ENCODE peak calls at places on chromosomes 16 and 17, in four cellular contexts. One of them, this sample, is unnamed.

GRCh38 chr17:4087911-4088693 is 54.7 kb downstream of the ZZEF1 start:
- DNase-seq in body of pancreas: no peak
- DNase-seq in neuronal stem cell: no peak
- DNase-seq in kidney epithelial cell: no peak
- DNase-seq in this sample: no peak

GRCh38 chr16:31201511-31202401 is 804 bp downstream of the PYCARD start:
- DNase-seq in body of pancreas: peak
- DNase-seq in neuronal stem cell: no peak
- DNase-seq in kidney epithelial cell: no peak
- DNase-seq in this sample: no peak

GRCh38 chr16:82980810-82981209 is 354.0 kb downstream of the CDH13 start:
- DNase-seq in neuronal stem cell: no peak
- DNase-seq in body of pancreas: no peak
- DNase-seq in kidney epithelial cell: no peak
- DNase-seq in this sample: no peak

GRCh38 chr17:9240659-9241370 is 219.5 kb downstream of the NTN1 start:
- DNase-seq in body of pancreas: peak
- DNase-seq in kidney epithelial cell: no peak
- DNase-seq in neuronal stem cell: no peak
- DNase-seq in this sample: peak

GRCh38 chr17:67481808-67482207 is 104.7 kb downstream of the PITPNC1 start:
- DNase-seq in neuronal stem cell: no peak
- DNase-seq in body of pancreas: no peak
- DNase-seq in kidney epithelial cell: no peak
- DNase-seq in this sample: no peak

GRCh38 chr17:7932483-7932891 is 481 bp downstream of the CNTROB start:
- DNase-seq in neuronal stem cell: no peak
- DNase-seq in kidney epithelial cell: no peak
- DNase-seq in body of pancreas: no peak
- DNase-seq in this sample: no peak

GRCh38 chr16:86224126-86224525 is 286.2 kb upstream of the FOXF1 start:
- DNase-seq in body of pancreas: no peak
- DNase-seq in kidney epithelial cell: no peak
- DNase-seq in neuronal stem cell: no peak
- DNase-seq in this sample: no peak

GRCh38 chr17:71438631-71439146 is 682.1 kb upstream of the SOX9 start:
- DNase-seq in body of pancreas: peak
- DNase-seq in neuronal stem cell: no peak
- DNase-seq in kidney epithelial cell: peak
- DNase-seq in this sample: peak

GRCh38 chr17:8799001-8799850 is at the start of gene MFSD6L:
- DNase-seq in neuronal stem cell: no peak
- DNase-seq in body of pancreas: peak
- DNase-seq in kidney epithelial cell: no peak
- DNase-seq in this sample: no peak

GRCh38 chr17:4004517-4005295 is 40.5 kb upstream of the ATP2A3 start:
- DNase-seq in kidney epithelial cell: no peak
- DNase-seq in neuronal stem cell: peak
- DNase-seq in body of pancreas: peak
- DNase-seq in this sample: no peak

GRCh38 chr17:45432405-45433113 is at the start of gene ARHGAP27:
- DNase-seq in kidney epithelial cell: no peak
- DNase-seq in neuronal stem cell: no peak
- DNase-seq in body of pancreas: peak
- DNase-seq in this sample: no peak

GRCh38 chr17:48928876-48929811 is 15.5 kb downstream of the SNF8 start:
- DNase-seq in body of pancreas: no peak
- DNase-seq in neuronal stem cell: no peak
- DNase-seq in kidney epithelial cell: no peak
- DNase-seq in this sample: no peak

GRCh38 chr16:50268352-50268751 is 2.0 kb downstream of the ADCY7 start:
- DNase-seq in body of pancreas: no peak
- DNase-seq in neuronal stem cell: no peak
- DNase-seq in kidney epithelial cell: no peak
- DNase-seq in this sample: no peak

GRCh38 chr17:9233271-9233599 is 211.9 kb downstream of the NTN1 start:
- DNase-seq in kidney epithelial cell: no peak
- DNase-seq in body of pancreas: no peak
- DNase-seq in neuronal stem cell: no peak
- DNase-seq in this sample: no peak

GRCh38 chr17:56672195-56672594 is 78.7 kb downstream of the NOG start:
- DNase-seq in neuronal stem cell: no peak
- DNase-seq in body of pancreas: no peak
- DNase-seq in kidney epithelial cell: no peak
- DNase-seq in this sample: no peak

GRCh38 chr17:9252525-9252924 is 231.2 kb downstream of the NTN1 start:
- DNase-seq in kidney epithelial cell: no peak
- DNase-seq in body of pancreas: no peak
- DNase-seq in neuronal stem cell: no peak
- DNase-seq in this sample: no peak

GRCh38 chr16:11488304-11488703 is 98.4 kb downstream of the LITAF start:
- DNase-seq in body of pancreas: no peak
- DNase-seq in neuronal stem cell: no peak
- DNase-seq in kidney epithelial cell: no peak
- DNase-seq in this sample: no peak

GRCh38 chr17:75764711-75765421 is at the start of gene GALK1:
- DNase-seq in neuronal stem cell: peak
- DNase-seq in body of pancreas: peak
- DNase-seq in kidney epithelial cell: no peak
- DNase-seq in this sample: no peak

GRCh38 chr17:17885029-17885351 is 48.2 kb upstream of the SREBF1 start:
- DNase-seq in kidney epithelial cell: no peak
- DNase-seq in neuronal stem cell: no peak
- DNase-seq in body of pancreas: no peak
- DNase-seq in this sample: no peak

GRCh38 chr17:21132428-21132827 is 5.7 kb downstream of the DHRS7B start:
- DNase-seq in neuronal stem cell: no peak
- DNase-seq in kidney epithelial cell: no peak
- DNase-seq in body of pancreas: no peak
- DNase-seq in this sample: no peak

GRCh38 chr16:27787661-27788060 is 237.7 kb downstream of the KATNIP start:
- DNase-seq in kidney epithelial cell: no peak
- DNase-seq in neuronal stem cell: no peak
- DNase-seq in body of pancreas: no peak
- DNase-seq in this sample: no peak

GRCh38 chr16:5863207-5863606 is 765.6 kb upstream of the EEF2KMT start:
- DNase-seq in kidney epithelial cell: no peak
- DNase-seq in body of pancreas: no peak
- DNase-seq in neuronal stem cell: no peak
- DNase-seq in this sample: no peak

GRCh38 chr17:72305964-72306551 is 185.2 kb downstream of the SOX9 start:
- DNase-seq in kidney epithelial cell: no peak
- DNase-seq in body of pancreas: no peak
- DNase-seq in neuronal stem cell: no peak
- DNase-seq in this sample: no peak

GRCh38 chr17:71482625-71483024 is 638.2 kb upstream of the SOX9 start:
- DNase-seq in neuronal stem cell: no peak
- DNase-seq in kidney epithelial cell: no peak
- DNase-seq in body of pancreas: no peak
- DNase-seq in this sample: no peak

GRCh38 chr16:55248494-55248893 is 75.5 kb upstream of the IRX6 start:
- DNase-seq in body of pancreas: no peak
- DNase-seq in neuronal stem cell: no peak
- DNase-seq in kidney epithelial cell: no peak
- DNase-seq in this sample: no peak

GRCh38 chr16:11224894-11225676 is 30.9 kb downstream of the SOCS1 start:
- DNase-seq in neuronal stem cell: no peak
- DNase-seq in body of pancreas: no peak
- DNase-seq in kidney epithelial cell: no peak
- DNase-seq in this sample: no peak

GRCh38 chr17:47813077-47813476 is 8.5 kb downstream of the OSBPL7 start:
- DNase-seq in body of pancreas: peak
- DNase-seq in neuronal stem cell: no peak
- DNase-seq in kidney epithelial cell: no peak
- DNase-seq in this sample: no peak

GRCh38 chr17:82382933-82383255 is 11.3 kb downstream of the UTS2R start:
- DNase-seq in kidney epithelial cell: no peak
- DNase-seq in neuronal stem cell: no peak
- DNase-seq in body of pancreas: no peak
- DNase-seq in this sample: no peak

GRCh38 chr17:58531122-58531521 is 16.7 kb upstream of the MTMR4 start:
- DNase-seq in neuronal stem cell: no peak
- DNase-seq in kidney epithelial cell: no peak
- DNase-seq in body of pancreas: no peak
- DNase-seq in this sample: no peak

GRCh38 chr17:58527949-58528348 is 13.5 kb upstream of the MTMR4 start:
- DNase-seq in neuronal stem cell: no peak
- DNase-seq in kidney epithelial cell: no peak
- DNase-seq in body of pancreas: no peak
- DNase-seq in this sample: no peak

GRCh38 chr17:58530655-58531054 is 16.2 kb upstream of the MTMR4 start:
- DNase-seq in body of pancreas: no peak
- DNase-seq in kidney epithelial cell: no peak
- DNase-seq in neuronal stem cell: no peak
- DNase-seq in this sample: no peak

GRCh38 chr17:58528443-58528842 is 14.0 kb upstream of the MTMR4 start:
- DNase-seq in kidney epithelial cell: no peak
- DNase-seq in neuronal stem cell: no peak
- DNase-seq in body of pancreas: no peak
- DNase-seq in this sample: no peak

GRCh38 chr17:58529275-58529674 is 14.8 kb upstream of the MTMR4 start:
- DNase-seq in neuronal stem cell: no peak
- DNase-seq in body of pancreas: no peak
- DNase-seq in kidney epithelial cell: no peak
- DNase-seq in this sample: no peak
- H3K4me3 ChIP-seq in neuronal stem cell: no peak
- H3K4me3 ChIP-seq in body of pancreas: no peak
- H3K4me3 ChIP-seq in kidney epithelial cell: no peak
- H3K4me3 ChIP-seq in this sample: no peak

DNA sequence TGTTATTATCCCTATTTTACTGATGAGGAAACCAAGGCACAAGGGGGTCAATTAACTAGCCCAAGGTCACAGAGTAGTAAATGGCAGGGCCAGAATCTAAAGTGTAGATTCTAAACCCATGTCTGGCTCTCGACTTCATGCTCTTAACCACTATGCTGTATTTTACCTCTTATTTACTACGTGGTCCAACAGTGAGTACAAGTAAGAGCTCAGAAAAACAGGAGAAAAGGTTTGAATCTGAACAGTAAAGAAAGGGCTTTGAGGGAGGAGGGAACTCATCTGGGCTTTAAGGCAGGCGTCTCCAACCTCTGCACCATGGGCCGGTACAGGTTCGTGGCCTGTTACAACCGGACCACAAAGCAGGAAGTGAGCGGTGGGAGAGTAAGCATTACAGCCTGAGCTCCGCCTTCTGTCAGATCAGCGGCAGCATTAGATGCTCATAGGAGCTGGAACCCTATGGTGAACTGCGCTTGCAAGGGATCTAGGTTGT is 62.9 kb downstream of the SMURF2 start:
- DNase-seq in neuronal stem cell: no peak
- DNase-seq in body of pancreas: no peak
- DNase-seq in kidney epithelial cell: no peak
- DNase-seq in this sample: no peak
- H3K4me3 ChIP-seq in neuronal stem cell: no peak
- H3K4me3 ChIP-seq in body of pancreas: no peak
- H3K4me3 ChIP-seq in kidney epithelial cell: no peak
- H3K4me3 ChIP-seq in this sample: no peak

DNA sequence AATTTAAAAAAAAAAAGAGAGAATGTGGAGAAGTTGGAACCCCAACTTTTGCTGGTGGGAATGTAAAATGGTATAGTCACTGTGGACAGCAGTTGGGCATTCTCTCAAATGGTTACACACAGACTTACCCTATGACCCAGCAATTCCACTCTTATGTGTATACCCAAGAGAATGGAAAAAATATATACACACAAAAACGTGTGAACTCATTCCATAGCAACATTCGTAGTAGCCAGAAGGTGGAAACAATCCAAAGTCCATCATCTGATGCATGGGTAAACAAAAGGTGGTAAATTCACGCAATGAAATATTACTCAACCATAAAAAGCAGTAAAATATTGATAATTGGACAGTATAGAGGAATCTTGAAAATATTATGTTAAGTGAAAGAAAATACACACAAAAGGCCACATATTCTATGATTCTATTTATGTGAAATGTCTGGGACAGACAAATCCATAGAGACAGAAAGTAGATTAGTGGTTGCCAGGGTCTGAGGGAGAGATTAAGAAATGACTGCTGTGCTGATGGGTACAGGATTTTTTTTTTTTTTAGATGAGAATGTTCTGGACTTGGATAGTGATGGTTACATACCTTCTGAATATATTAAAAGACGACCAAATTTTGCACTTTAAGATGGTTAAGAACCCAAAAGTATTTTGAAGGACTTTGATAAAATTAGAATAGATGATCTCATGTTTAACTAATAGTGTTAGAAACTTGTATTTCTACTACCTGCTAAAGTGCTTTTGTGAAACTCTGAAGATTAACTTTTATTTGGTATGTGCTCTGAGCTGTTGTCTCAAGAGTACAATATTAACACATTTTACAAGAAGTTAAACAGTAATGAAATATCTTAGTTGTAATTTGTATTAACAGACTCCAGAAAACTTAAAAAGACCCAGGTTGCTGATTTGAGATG is 60.9 kb downstream of the MRTFB start:
- DNase-seq in kidney epithelial cell: no peak
- DNase-seq in body of pancreas: no peak
- DNase-seq in neuronal stem cell: no peak
- DNase-seq in this sample: no peak
- H3K4me3 ChIP-seq in kidney epithelial cell: no peak
- H3K4me3 ChIP-seq in body of pancreas: no peak
- H3K4me3 ChIP-seq in neuronal stem cell: no peak
- H3K4me3 ChIP-seq in this sample: no peak

GRCh38 chr16:85056211-85056748 is 28.7 kb downstream of the KIAA0513 start:
- DNase-seq in kidney epithelial cell: no peak
- DNase-seq in body of pancreas: no peak
- DNase-seq in neuronal stem cell: no peak
- DNase-seq in this sample: no peak

GRCh38 chr16:85055503-85056210 is 28.1 kb downstream of the KIAA0513 start:
- DNase-seq in body of pancreas: peak
- DNase-seq in kidney epithelial cell: no peak
- DNase-seq in neuronal stem cell: no peak
- DNase-seq in this sample: no peak

GRCh38 chr16:85052536-85052935 is 24.9 kb downstream of the KIAA0513 start:
- DNase-seq in body of pancreas: no peak
- DNase-seq in neuronal stem cell: no peak
- DNase-seq in kidney epithelial cell: no peak
- DNase-seq in this sample: no peak

GRCh38 chr16:85057212-85057889 is 29.8 kb downstream of the KIAA0513 start:
- DNase-seq in body of pancreas: peak
- DNase-seq in neuronal stem cell: no peak
- DNase-seq in kidney epithelial cell: no peak
- DNase-seq in this sample: no peak

DNA sequence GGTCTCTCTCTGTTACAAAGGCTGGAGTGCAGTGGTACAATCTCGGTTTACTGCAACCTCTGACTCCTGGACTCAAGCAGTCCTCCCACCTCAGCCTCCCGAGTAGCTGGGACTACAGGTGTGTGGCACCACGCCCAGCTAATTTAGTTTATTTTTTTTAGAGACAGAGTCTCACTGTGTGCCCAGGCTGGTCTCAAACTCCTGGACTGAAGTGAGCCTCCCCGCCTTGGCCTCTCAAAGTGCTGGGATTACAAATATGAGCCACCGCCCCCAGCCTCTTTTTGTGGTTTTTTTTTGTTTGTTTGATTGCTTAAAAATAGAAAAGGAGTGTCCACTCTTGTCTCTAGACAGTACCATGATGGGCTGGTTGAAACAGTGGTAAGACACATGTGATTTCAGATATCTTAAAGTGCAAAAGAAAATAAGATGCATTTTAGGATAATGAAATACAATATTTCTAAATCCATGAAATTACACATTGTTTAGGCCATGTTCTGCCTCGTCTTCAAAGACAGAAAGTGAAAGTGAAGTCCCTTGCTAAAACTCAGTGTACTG is 27.4 kb downstream of the KIAA0513 start:
- DNase-seq in neuronal stem cell: no peak
- DNase-seq in kidney epithelial cell: no peak
- DNase-seq in body of pancreas: no peak
- DNase-seq in this sample: no peak
- H3K4me3 ChIP-seq in neuronal stem cell: no peak
- H3K4me3 ChIP-seq in kidney epithelial cell: no peak
- H3K4me3 ChIP-seq in body of pancreas: no peak
- H3K4me3 ChIP-seq in this sample: peak